ENCODE peak calls at places on chromosome 3, in ten cellular contexts. P is GM13976, U is cardiac muscle cell, N is natural killer cell, J is GM12865, B is cardiac fibroblast, K is fibroblast of lung, T is Peyer's patch, Y is astrocyte of the cerebellum, W is GM13977. D is an unnamed sample.

GRCh38 chr3:171001957-171002694 is 24.4 kb downstream of the SLC2A2 start:
- DNase-seq in P (no peak), U (peak; percentile 23), N (no peak), J (no peak), T (peak; percentile 69), B (peak; percentile 26), Y (no peak), W (no peak), K (peak; percentile 68), D (no peak)

GRCh38 chr3:150925751-150926201 is 20.5 kb upstream of the MINDY4B start:
- DNase-seq in W (peak; percentile 56), T (peak; percentile 63), B (peak; percentile 33), U (peak; percentile 27), N (peak; percentile 23), J (peak; percentile 62), K (peak; percentile 29), Y (peak; percentile 16), P (peak; percentile 69), D (peak; percentile 46)

GRCh38 chr3:17605032-17605431 is 137.4 kb downstream of the TBC1D5 start:
- DNase-seq in T (no peak), U (peak; percentile 60), Y (peak; percentile 53), K (peak; percentile 90), W (no peak), B (peak; percentile 56), P (no peak), N (no peak), J (no peak), D (no peak)

GRCh38 chr3:153209596-153209995 is 47.6 kb downstream of the RAP2B start:
- DNase-seq in N (no peak), W (no peak), K (peak; percentile 68), U (peak; percentile 32), T (no peak), B (peak; percentile 39), P (no peak), Y (no peak), J (no peak), D (no peak)

GRCh38 chr3:23489338-23490158 is 286.4 kb downstream of the UBE2E2 start:
- DNase-seq in J (no peak), P (no peak), Y (no peak), W (no peak), N (no peak), T (no peak), K (peak; percentile 58), U (peak; percentile 11), B (no peak), D (no peak)

GRCh38 chr3:195908439-195909293 is at the start of gene TNK2:
- DNase-seq in Y (no peak), N (peak; percentile 49), K (no peak), T (peak; percentile 70), B (no peak), U (no peak), P (peak; percentile 65), J (peak; percentile 45), W (peak; percentile 74), D (peak; percentile 46)

GRCh38 chr3:43012189-43012588 is 33.1 kb downstream of the GASK1A start:
- DNase-seq in K (no peak), J (no peak), B (no peak), T (no peak), N (peak; percentile 50), U (no peak), P (no peak), Y (no peak), W (no peak), D (no peak)

GRCh38 chr3:151156618-151157216 is 46.3 kb downstream of the GPR171 start:
- DNase-seq in N (no peak), W (peak; percentile 48), B (peak; percentile 74), Y (peak; percentile 52), T (no peak), K (peak; percentile 61), P (peak; percentile 64), J (peak; percentile 79), U (peak; percentile 73), D (no peak)

GRCh38 chr3:194971965-194972364 is 286.3 kb downstream of the FAM43A start:
- DNase-seq in W (no peak), J (no peak), B (no peak), U (no peak), T (no peak), P (no peak), N (no peak), Y (no peak), K (no peak), D (no peak)

GRCh38 chr3:11510001-11510760 is 133.5 kb downstream of the VGLL4 start:
- DNase-seq in W (no peak), B (no peak), T (no peak), P (no peak), N (no peak), J (no peak), K (no peak), U (peak; percentile 45), Y (no peak), D (no peak)

GRCh38 chr3:43650345-43650744 is 28.5 kb upstream of the ANO10 start:
- DNase-seq in W (no peak), K (no peak), J (no peak), Y (no peak), B (no peak), N (no peak), T (no peak), P (no peak), U (no peak), D (no peak)

GRCh38 chr3:167671878-167672427 is 18.2 kb upstream of the WDR49 start:
- DNase-seq in U (peak; percentile 13), P (no peak), N (no peak), J (no peak), W (no peak), T (no peak), Y (no peak), K (no peak), B (peak; percentile 14), D (no peak)

GRCh38 chr3:149706905-149707304 is 45.4 kb downstream of the COMMD2 start:
- DNase-seq in Y (no peak), K (peak; percentile 5), B (peak; percentile 50), J (no peak), T (no peak), W (no peak), N (no peak), P (no peak), U (peak; percentile 54), D (no peak)

DNA sequence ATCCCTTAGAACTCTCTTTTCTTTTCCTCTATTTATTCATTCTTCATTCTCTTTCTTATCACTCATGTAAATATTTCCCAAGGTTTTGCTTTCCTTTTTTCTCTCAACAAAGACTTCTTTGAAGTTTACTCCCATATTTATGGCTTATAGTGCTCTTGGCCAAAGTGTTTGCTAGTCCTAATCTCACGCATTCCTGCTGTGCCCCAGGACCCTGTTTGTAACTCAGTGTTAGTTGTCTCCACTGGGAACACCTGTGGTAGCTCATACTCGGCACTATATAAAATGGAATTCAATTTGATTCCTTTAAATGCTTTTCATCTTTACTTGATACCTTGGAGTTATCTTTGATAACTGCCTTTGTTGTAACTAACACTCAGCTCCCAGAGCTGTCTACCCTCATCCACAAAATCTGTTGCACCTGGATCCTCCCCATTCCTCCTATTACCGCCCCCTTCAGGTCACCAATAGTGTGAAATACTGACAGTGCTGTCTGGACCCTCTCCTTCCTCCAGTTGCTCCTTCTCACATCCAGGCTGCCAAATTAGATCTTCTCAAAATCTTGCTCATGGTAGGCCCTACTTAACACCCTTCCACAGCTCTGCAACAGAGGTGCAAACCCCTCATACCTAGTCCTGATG is 76.8 kb downstream of the TIGIT start:
- DNase-seq in U (no peak), T (no peak), Y (no peak), P (no peak), J (no peak), N (no peak), W (no peak), B (no peak), K (no peak), D (no peak)
- TF ChIP-seq CTCF in U (no peak), T (no peak), Y (no peak), P (no peak), J (peak; percentile 28), N (no peak), W (peak; percentile 18), B (peak; percentile 13), K (no peak), D (no peak)

DNA sequence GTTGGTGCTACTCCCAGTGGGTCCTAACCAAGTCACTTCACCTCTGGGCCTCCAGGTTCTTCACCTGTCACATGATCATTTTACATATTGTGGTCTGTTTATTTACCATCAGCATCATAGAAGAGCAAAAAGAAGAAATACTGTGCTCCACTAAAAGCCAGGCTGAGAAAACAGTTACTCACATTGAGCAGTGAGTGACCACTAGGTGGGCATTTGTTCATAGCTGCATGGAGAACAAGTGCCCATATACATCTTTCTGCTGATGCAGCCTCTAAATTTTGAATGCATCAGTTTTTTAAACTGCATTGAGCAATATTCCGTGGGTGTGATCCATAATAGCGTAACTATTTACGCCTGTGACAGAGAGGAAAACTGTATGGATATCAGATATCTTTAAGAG is 76.2 kb downstream of the DCUN1D1 start:
- DNase-seq in U (no peak), Y (no peak), W (no peak), K (no peak), J (no peak), N (no peak), T (no peak), B (no peak), P (no peak), D (no peak)
- TF ChIP-seq CTCF in U (no peak), Y (peak; percentile 19), W (no peak), K (no peak), J (peak; percentile 2), N (no peak), T (no peak), B (no peak), P (no peak), D (no peak)

GRCh38 chr3:58237238-58237939 is at the start of gene ABHD6:
- DNase-seq in P (peak; percentile 92), N (peak; percentile 87), W (peak; percentile 94), Y (no peak), K (peak; percentile 72), T (peak; percentile 86), B (peak; percentile 70), U (peak; percentile 76), J (peak; percentile 81), D (peak; percentile 86)
- TF ChIP-seq CTCF in P (peak; percentile 65), N (peak; percentile 19), W (peak; percentile 71), Y (no peak), K (peak; percentile 3), T (no peak), B (peak; percentile 9), U (peak; percentile 27), J (peak; percentile 17), D (no peak)

GRCh38 chr3:48664929-48665328 is 2.2 kb upstream of the CELSR3 start:
- DNase-seq in Y (no peak), U (no peak), J (no peak), W (no peak), B (no peak), K (no peak), T (no peak), P (no peak), N (no peak), D (no peak)
- TF ChIP-seq CTCF in Y (no peak), U (no peak), J (no peak), W (no peak), B (no peak), K (no peak), T (no peak), P (no peak), N (no peak), D (no peak)

DNA sequence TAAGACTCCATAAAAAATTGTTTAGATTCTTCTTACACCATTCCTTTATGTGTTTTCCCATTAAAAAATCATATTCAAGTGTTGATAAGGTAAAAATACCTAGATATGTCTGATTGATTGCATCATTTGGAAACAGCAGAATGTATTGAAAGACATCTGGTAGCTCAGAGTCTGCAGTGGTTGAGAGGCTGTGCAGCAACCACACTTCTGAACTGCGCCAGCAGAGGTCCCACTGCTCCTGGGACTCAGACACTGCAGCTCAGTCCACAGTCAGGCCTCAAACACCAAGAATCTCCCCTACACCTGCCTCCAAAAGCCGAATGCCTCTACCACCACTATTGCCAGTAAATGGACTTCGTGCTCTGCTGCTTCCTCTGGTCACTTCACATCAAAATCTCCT is 176.9 kb upstream of the LMCD1 start:
- DNase-seq in T (peak; percentile 50), K (peak; percentile 40), W (peak; percentile 47), Y (no peak), J (peak; percentile 46), P (peak; percentile 40), N (peak; percentile 67), B (peak; percentile 64), U (peak; percentile 78), D (no peak)
- TF ChIP-seq CTCF in T (no peak), K (peak; percentile 41), W (peak; percentile 64), Y (peak; percentile 59), J (peak; percentile 62), P (peak; percentile 21), N (peak; percentile 77), B (peak; percentile 73), U (peak; percentile 78), D (no peak)